ENCODE peak calls at places on chromosomes 2 and 18, in nine cellular contexts. One of them, this sample, is unnamed.

GRCh38 chr18:73316513-73316912 is 448.7 kb upstream of the NETO1 start:
- DNase-seq in Peyer's patch: no peak
- DNase-seq in ovary: no peak
- DNase-seq in AG09319: no peak
- DNase-seq in lung: no peak
- DNase-seq in suprapubic skin: no peak
- DNase-seq in BJ: no peak
- DNase-seq in heart left ventricle: no peak
- DNase-seq in AG04449: no peak
- DNase-seq in this sample: no peak

GRCh38 chr2:170377469-170378207 is 199.7 kb downstream of the MYO3B start:
- DNase-seq in Peyer's patch: no peak
- DNase-seq in ovary: no peak
- DNase-seq in AG09319: no peak
- DNase-seq in lung: no peak
- DNase-seq in suprapubic skin: no peak
- DNase-seq in BJ: no peak
- DNase-seq in heart left ventricle: no peak
- DNase-seq in AG04449: no peak
- DNase-seq in this sample: no peak

GRCh38 chr2:143161982-143162837 is 33.0 kb downstream of the ARHGAP15 start:
- DNase-seq in Peyer's patch: peak
- DNase-seq in ovary: peak
- DNase-seq in AG09319: peak
- DNase-seq in lung: no peak
- DNase-seq in suprapubic skin: no peak
- DNase-seq in BJ: no peak
- DNase-seq in heart left ventricle: no peak
- DNase-seq in AG04449: no peak
- DNase-seq in this sample: peak

GRCh38 chr2:164839914-164840457 is 1.6 kb downstream of the COBLL1 start:
- DNase-seq in Peyer's patch: no peak
- DNase-seq in ovary: no peak
- DNase-seq in AG09319: no peak
- DNase-seq in lung: no peak
- DNase-seq in suprapubic skin: no peak
- DNase-seq in BJ: no peak
- DNase-seq in heart left ventricle: no peak
- DNase-seq in AG04449: no peak
- DNase-seq in this sample: no peak

GRCh38 chr18:50044402-50044801 is 150.5 kb downstream of the MYO5B start:
- DNase-seq in Peyer's patch: no peak
- DNase-seq in ovary: no peak
- DNase-seq in AG09319: no peak
- DNase-seq in lung: no peak
- DNase-seq in suprapubic skin: no peak
- DNase-seq in BJ: no peak
- DNase-seq in heart left ventricle: no peak
- DNase-seq in AG04449: no peak
- DNase-seq in this sample: peak

GRCh38 chr18:35430721-35431441 is 53.7 kb upstream of the ZNF396 start:
- DNase-seq in Peyer's patch: no peak
- DNase-seq in ovary: no peak
- DNase-seq in AG09319: no peak
- DNase-seq in lung: no peak
- DNase-seq in suprapubic skin: no peak
- DNase-seq in BJ: no peak
- DNase-seq in heart left ventricle: no peak
- DNase-seq in AG04449: no peak
- DNase-seq in this sample: no peak

GRCh38 chr2:75241696-75242095 is 42.4 kb upstream of the TACR1 start:
- DNase-seq in Peyer's patch: no peak
- DNase-seq in ovary: no peak
- DNase-seq in AG09319: no peak
- DNase-seq in lung: no peak
- DNase-seq in suprapubic skin: no peak
- DNase-seq in BJ: no peak
- DNase-seq in heart left ventricle: no peak
- DNase-seq in AG04449: no peak
- DNase-seq in this sample: no peak

GRCh38 chr2:178530625-178531142 is 50.4 kb downstream of the PLEKHA3 start:
- DNase-seq in Peyer's patch: no peak
- DNase-seq in ovary: no peak
- DNase-seq in AG09319: no peak
- DNase-seq in lung: no peak
- DNase-seq in suprapubic skin: no peak
- DNase-seq in BJ: no peak
- DNase-seq in heart left ventricle: no peak
- DNase-seq in AG04449: no peak
- DNase-seq in this sample: no peak

GRCh38 chr2:80354858-80355257 is 50.3 kb upstream of the LRRTM1 start:
- DNase-seq in Peyer's patch: no peak
- DNase-seq in ovary: no peak
- DNase-seq in AG09319: no peak
- DNase-seq in lung: no peak
- DNase-seq in suprapubic skin: no peak
- DNase-seq in BJ: no peak
- DNase-seq in heart left ventricle: no peak
- DNase-seq in AG04449: no peak
- DNase-seq in this sample: no peak

GRCh38 chr2:189407944-189408209 is 33.4 kb upstream of the WDR75 start:
- DNase-seq in Peyer's patch: no peak
- DNase-seq in ovary: no peak
- DNase-seq in AG09319: no peak
- DNase-seq in lung: no peak
- DNase-seq in suprapubic skin: no peak
- DNase-seq in BJ: no peak
- DNase-seq in heart left ventricle: no peak
- DNase-seq in AG04449: no peak
- DNase-seq in this sample: no peak

GRCh38 chr2:140308706-140309105 is 1528.5 kb upstream of the NXPH2 start:
- DNase-seq in Peyer's patch: no peak
- DNase-seq in ovary: no peak
- DNase-seq in AG09319: no peak
- DNase-seq in lung: no peak
- DNase-seq in suprapubic skin: no peak
- DNase-seq in BJ: no peak
- DNase-seq in heart left ventricle: no peak
- DNase-seq in AG04449: no peak
- DNase-seq in this sample: no peak

GRCh38 chr2:240623531-240624010 is 1.7 kb upstream of the GPR35 start:
- DNase-seq in Peyer's patch: peak
- DNase-seq in ovary: peak
- DNase-seq in AG09319: no peak
- DNase-seq in lung: no peak
- DNase-seq in suprapubic skin: peak
- DNase-seq in BJ: no peak
- DNase-seq in heart left ventricle: peak
- DNase-seq in AG04449: no peak
- DNase-seq in this sample: no peak

GRCh38 chr2:180130403-180130802 is 123.3 kb upstream of the CWC22 start:
- DNase-seq in Peyer's patch: no peak
- DNase-seq in ovary: no peak
- DNase-seq in AG09319: no peak
- DNase-seq in lung: no peak
- DNase-seq in suprapubic skin: no peak
- DNase-seq in BJ: no peak
- DNase-seq in heart left ventricle: no peak
- DNase-seq in AG04449: no peak
- DNase-seq in this sample: no peak

GRCh38 chr2:213246665-213247281 is 37.5 kb upstream of the SPAG16 start:
- DNase-seq in Peyer's patch: peak
- DNase-seq in ovary: no peak
- DNase-seq in AG09319: no peak
- DNase-seq in lung: no peak
- DNase-seq in suprapubic skin: no peak
- DNase-seq in BJ: no peak
- DNase-seq in heart left ventricle: no peak
- DNase-seq in AG04449: no peak
- DNase-seq in this sample: peak

GRCh38 chr18:39462436-39462835 is 1896.8 kb upstream of the CELF4 start:
- DNase-seq in Peyer's patch: no peak
- DNase-seq in ovary: no peak
- DNase-seq in AG09319: no peak
- DNase-seq in lung: no peak
- DNase-seq in suprapubic skin: no peak
- DNase-seq in BJ: no peak
- DNase-seq in heart left ventricle: no peak
- DNase-seq in AG04449: no peak
- DNase-seq in this sample: no peak

GRCh38 chr2:60531638-60532216 is 21.7 kb downstream of the BCL11A start:
- DNase-seq in Peyer's patch: peak
- DNase-seq in ovary: no peak
- DNase-seq in AG09319: no peak
- DNase-seq in lung: no peak
- DNase-seq in suprapubic skin: no peak
- DNase-seq in BJ: no peak
- DNase-seq in heart left ventricle: no peak
- DNase-seq in AG04449: no peak
- DNase-seq in this sample: no peak

GRCh38 chr2:10835052-10835970 is 22.7 kb upstream of the PDIA6 start:
- DNase-seq in Peyer's patch: peak
- DNase-seq in ovary: peak
- DNase-seq in AG09319: peak
- DNase-seq in lung: peak
- DNase-seq in suprapubic skin: no peak
- DNase-seq in BJ: no peak
- DNase-seq in heart left ventricle: peak
- DNase-seq in AG04449: no peak
- DNase-seq in this sample: peak

DNA sequence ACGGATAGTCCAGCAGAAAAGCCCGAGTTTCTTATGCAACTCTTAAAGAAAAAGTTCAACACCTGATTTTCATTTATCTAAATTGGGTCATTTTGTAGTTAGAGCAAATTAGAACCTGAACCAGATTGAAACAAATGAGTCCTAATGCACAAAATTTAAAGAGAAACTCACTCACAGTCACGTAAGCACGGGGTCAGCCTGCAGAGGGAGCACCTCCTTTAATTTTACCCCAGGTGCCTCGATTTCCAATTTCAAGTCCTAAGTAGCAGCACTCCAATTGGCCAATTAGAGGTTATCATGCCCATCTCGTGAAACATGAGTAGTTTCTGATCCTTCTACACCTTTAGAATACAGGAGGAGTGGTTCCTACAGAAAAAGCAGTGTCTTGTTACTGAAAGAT is 1929.7 kb upstream of the LRRTM1 start:
- DNase-seq in Peyer's patch: no peak
- DNase-seq in ovary: no peak
- DNase-seq in AG09319: no peak
- DNase-seq in lung: no peak
- DNase-seq in suprapubic skin: no peak
- DNase-seq in BJ: no peak
- DNase-seq in heart left ventricle: no peak
- DNase-seq in AG04449: no peak
- DNase-seq in this sample: no peak
- TF ChIP-seq CTCF in Peyer's patch: no peak
- TF ChIP-seq CTCF in ovary: no peak
- TF ChIP-seq CTCF in AG09319: no peak
- TF ChIP-seq CTCF in lung: no peak
- TF ChIP-seq CTCF in suprapubic skin: no peak
- TF ChIP-seq CTCF in BJ: no peak
- TF ChIP-seq CTCF in heart left ventricle: no peak
- TF ChIP-seq CTCF in AG04449: no peak
- TF ChIP-seq CTCF in this sample: no peak

DNA sequence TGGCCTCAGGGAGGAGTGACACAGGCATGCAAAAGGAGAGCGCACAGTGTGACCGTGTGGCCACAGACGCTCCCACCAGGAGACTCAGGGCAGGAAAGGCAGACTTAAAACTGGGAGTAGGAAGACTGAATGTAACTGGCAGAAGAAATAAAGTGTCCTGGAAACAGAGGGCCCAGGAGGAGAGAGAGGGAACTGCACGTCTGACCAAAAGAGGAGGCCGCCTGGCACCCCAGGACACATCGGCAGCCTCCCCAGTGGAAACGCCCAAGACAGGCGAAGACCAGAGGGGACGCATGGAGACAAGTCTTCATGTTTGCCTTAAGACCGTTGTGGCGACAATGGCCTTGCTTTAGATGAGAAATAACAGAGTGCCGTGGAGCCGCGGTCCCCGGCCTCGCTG is 163.6 kb upstream of the ALKAL2 start:
- DNase-seq in Peyer's patch: no peak
- DNase-seq in ovary: no peak
- DNase-seq in AG09319: no peak
- DNase-seq in lung: no peak
- DNase-seq in suprapubic skin: no peak
- DNase-seq in BJ: no peak
- DNase-seq in heart left ventricle: no peak
- DNase-seq in AG04449: no peak
- DNase-seq in this sample: no peak
- TF ChIP-seq CTCF in Peyer's patch: no peak
- TF ChIP-seq CTCF in ovary: no peak
- TF ChIP-seq CTCF in AG09319: no peak
- TF ChIP-seq CTCF in lung: no peak
- TF ChIP-seq CTCF in suprapubic skin: no peak
- TF ChIP-seq CTCF in BJ: no peak
- TF ChIP-seq CTCF in heart left ventricle: no peak
- TF ChIP-seq CTCF in AG04449: no peak
- TF ChIP-seq CTCF in this sample: no peak

GRCh38 chr2:14387332-14387731 is 245.2 kb upstream of the LRATD1 start:
- DNase-seq in Peyer's patch: no peak
- DNase-seq in ovary: no peak
- DNase-seq in AG09319: no peak
- DNase-seq in lung: no peak
- DNase-seq in suprapubic skin: no peak
- DNase-seq in BJ: no peak
- DNase-seq in heart left ventricle: no peak
- DNase-seq in AG04449: no peak
- DNase-seq in this sample: no peak

GRCh38 chr2:14388724-14389123 is 243.8 kb upstream of the LRATD1 start:
- DNase-seq in Peyer's patch: no peak
- DNase-seq in ovary: no peak
- DNase-seq in AG09319: no peak
- DNase-seq in lung: no peak
- DNase-seq in suprapubic skin: no peak
- DNase-seq in BJ: no peak
- DNase-seq in heart left ventricle: no peak
- DNase-seq in AG04449: no peak
- DNase-seq in this sample: no peak

DNA sequence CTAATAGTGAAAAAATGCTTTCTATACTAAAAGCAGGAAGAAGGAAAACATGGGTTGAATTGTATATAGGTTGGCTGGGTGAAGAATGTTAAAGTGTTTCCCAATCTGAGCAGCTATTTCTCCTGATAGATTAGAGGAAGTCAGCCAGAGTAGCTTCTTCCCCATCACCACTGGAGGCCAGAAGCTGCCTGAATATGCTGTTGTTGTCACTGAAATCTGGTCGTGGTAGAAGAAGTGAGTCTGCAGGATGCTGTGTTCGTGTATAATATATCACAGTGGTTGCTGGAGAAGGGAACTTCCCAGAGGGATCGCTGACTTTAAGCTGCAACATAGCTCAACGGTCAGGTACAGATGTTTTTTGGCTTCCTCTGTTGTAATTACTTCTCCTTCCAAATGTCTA is 247.5 kb upstream of the LRATD1 start:
- DNase-seq in Peyer's patch: no peak
- DNase-seq in ovary: no peak
- DNase-seq in AG09319: no peak
- DNase-seq in lung: no peak
- DNase-seq in suprapubic skin: no peak
- DNase-seq in BJ: no peak
- DNase-seq in heart left ventricle: no peak
- DNase-seq in AG04449: no peak
- DNase-seq in this sample: no peak
- TF ChIP-seq CTCF in Peyer's patch: no peak
- TF ChIP-seq CTCF in ovary: no peak
- TF ChIP-seq CTCF in AG09319: no peak
- TF ChIP-seq CTCF in lung: no peak
- TF ChIP-seq CTCF in suprapubic skin: no peak
- TF ChIP-seq CTCF in BJ: no peak
- TF ChIP-seq CTCF in heart left ventricle: no peak
- TF ChIP-seq CTCF in AG04449: no peak
- TF ChIP-seq CTCF in this sample: no peak

GRCh38 chr2:109457811-109458210 is 156.0 kb downstream of the SEPTIN10 start:
- DNase-seq in Peyer's patch: peak
- DNase-seq in ovary: no peak
- DNase-seq in AG09319: no peak
- DNase-seq in lung: no peak
- DNase-seq in suprapubic skin: peak
- DNase-seq in BJ: no peak
- DNase-seq in heart left ventricle: no peak
- DNase-seq in AG04449: no peak
- DNase-seq in this sample: no peak
- TF ChIP-seq CTCF in Peyer's patch: no peak
- TF ChIP-seq CTCF in ovary: no peak
- TF ChIP-seq CTCF in AG09319: no peak
- TF ChIP-seq CTCF in lung: no peak
- TF ChIP-seq CTCF in suprapubic skin: no peak
- TF ChIP-seq CTCF in BJ: peak
- TF ChIP-seq CTCF in heart left ventricle: no peak
- TF ChIP-seq CTCF in AG04449: peak
- TF ChIP-seq CTCF in this sample: no peak